ENCODE peak calls at places on chromosomes 1 and 21, in four cellular contexts. K is heart right ventricle, D is kidney, X is DND-41. V is an unnamed sample.

GRCh38 chr1:201206152-201206551 is 15.5 kb downstream of the IGFN1 start:
- DNase-seq in D (peak; percentile 23), X (no peak), K (no peak), V (no peak)

GRCh38 chr1:32953495-32953894 is 11.1 kb downstream of the RNF19B start:
- DNase-seq in X (no peak), K (no peak), D (no peak), V (no peak)

GRCh38 chr1:10694274-10694632 is 102.2 kb downstream of the CASZ1 start:
- DNase-seq in K (no peak), D (no peak), X (no peak), V (no peak)

GRCh38 chr1:8661185-8662110 is 156.0 kb downstream of the RERE start:
- DNase-seq in D (no peak), X (no peak), K (no peak), V (no peak)

GRCh38 chr1:226691257-226691656 is 47.8 kb downstream of the ITPKB start:
- DNase-seq in X (no peak), K (no peak), D (no peak), V (peak; percentile 67)

GRCh38 chr1:247824023-247824422 is at the start of gene OR14A16:
- DNase-seq in X (no peak), K (no peak), D (no peak), V (no peak)

GRCh38 chr1:9728451-9729295 is 77.1 kb downstream of the PIK3CD start:
- DNase-seq in X (no peak), D (peak; percentile 71), K (no peak), V (peak; percentile 87)

GRCh38 chr21:26835027-26835713 is 10.0 kb downstream of the ADAMTS1 start:
- DNase-seq in X (peak; percentile 32), K (no peak), D (no peak), V (no peak)

GRCh38 chr1:177857285-177857684 is 112.6 kb downstream of the SEC16B start:
- DNase-seq in K (no peak), D (no peak), X (no peak), V (no peak)

GRCh38 chr1:209567788-209568187 is 15.7 kb upstream of the CAMK1G start:
- DNase-seq in X (no peak), D (no peak), K (no peak), V (no peak)

GRCh38 chr1:53413175-53414001 is 45.8 kb upstream of the DMRTB1 start:
- DNase-seq in D (no peak), K (no peak), X (peak; percentile 22), V (peak; percentile 75)

GRCh38 chr1:204326891-204327290 is 32.8 kb downstream of the PLEKHA6 start:
- DNase-seq in D (no peak), K (no peak), X (no peak), V (no peak)

GRCh38 chr1:8409107-8409506 is 91.2 kb downstream of the SLC45A1 start:
- DNase-seq in D (no peak), X (no peak), K (no peak), V (peak; percentile 45)

GRCh38 chr1:201419241-201419640 is 2.3 kb downstream of the TNNI1 start:
- DNase-seq in K (no peak), D (no peak), X (no peak), V (no peak)

GRCh38 chr1:30415171-30415940 is 308.0 kb downstream of the MATN1 start:
- DNase-seq in D (no peak), X (no peak), K (no peak), V (no peak)

GRCh38 chr1:227838181-227838580 is 22.7 kb downstream of the PRSS38 start:
- DNase-seq in X (no peak), D (no peak), K (no peak), V (no peak)

GRCh38 chr1:40634901-40635655 is 30.4 kb downstream of the RIMS3 start:
- DNase-seq in K (no peak), X (no peak), D (no peak), V (no peak)

GRCh38 chr1:52792002-52792401 is 50.6 kb upstream of the ZYG11A start:
- DNase-seq in K (no peak), X (no peak), D (no peak), V (no peak)

GRCh38 chr21:35649186-35649585 is 411.1 kb downstream of the SETD4 start:
- DNase-seq in K (no peak), D (no peak), X (no peak), V (no peak)

GRCh38 chr1:174052621-174053020 is 30.5 kb upstream of the RC3H1 start:
- DNase-seq in D (no peak), K (no peak), X (no peak), V (no peak)

GRCh38 chr1:27598902-27599528 is 4.9 kb downstream of the AHDC1 start:
- DNase-seq in X (peak; percentile 93), D (peak; percentile 88), K (peak; percentile 65), V (peak; percentile 69)

GRCh38 chr21:32867587-32867986 is 96.0 kb upstream of the PAXBP1 start:
- DNase-seq in K (no peak), X (no peak), D (no peak), V (no peak)

GRCh38 chr1:110207831-110208230 is 2.3 kb upstream of the KCNC4 start:
- DNase-seq in X (peak; percentile 85), D (no peak), K (peak; percentile 74), V (peak; percentile 80)

GRCh38 chr1:178344513-178345077 is 152.2 kb downstream of the CLEC20A start:
- DNase-seq in D (no peak), X (no peak), K (no peak), V (no peak)

GRCh38 chr21:35578350-35578782 is 482.0 kb downstream of the SETD4 start:
- DNase-seq in D (no peak), K (no peak), X (no peak), V (no peak)

GRCh38 chr1:228939001-228939691 is 203.9 kb downstream of the RHOU start:
- DNase-seq in X (no peak), D (no peak), K (no peak), V (no peak)

GRCh38 chr21:29640233-29640554 is 299.6 kb downstream of the GRIK1 start:
- DNase-seq in D (no peak), K (no peak), X (no peak), V (no peak)

GRCh38 chr1:26786437-26787380 is 1.0 kb upstream of the PIGV start:
- DNase-seq in X (peak; percentile 80), D (peak; percentile 84), K (peak; percentile 67), V (no peak)

GRCh38 chr1:39902121-39902807 is 547 bp upstream of the MYCL start:
- DNase-seq in X (peak; percentile 33), K (peak; percentile 66), D (peak; percentile 91), V (peak; percentile 31)

GRCh38 chr1:12528021-12528852 is 89.8 kb downstream of the DHRS3 start:
- DNase-seq in K (peak; percentile 54), X (no peak), D (peak; percentile 90), V (no peak)

GRCh38 chr1:10779841-10780240 is 16.6 kb downstream of the CASZ1 start:
- DNase-seq in X (no peak), D (no peak), K (no peak), V (no peak)

GRCh38 chr1:179241716-179242115 is 12.2 kb upstream of the ABL2 start:
- DNase-seq in K (no peak), X (no peak), D (no peak), V (no peak)

GRCh38 chr21:39518055-39518844 is 66.5 kb downstream of the SH3BGR start:
- DNase-seq in X (peak; percentile 62), K (no peak), D (peak; percentile 75), V (peak; percentile 51)

GRCh38 chr1:229262239-229262638 is 8.7 kb upstream of the RAB4A start:
- DNase-seq in K (no peak), X (no peak), D (no peak), V (no peak)

DNA sequence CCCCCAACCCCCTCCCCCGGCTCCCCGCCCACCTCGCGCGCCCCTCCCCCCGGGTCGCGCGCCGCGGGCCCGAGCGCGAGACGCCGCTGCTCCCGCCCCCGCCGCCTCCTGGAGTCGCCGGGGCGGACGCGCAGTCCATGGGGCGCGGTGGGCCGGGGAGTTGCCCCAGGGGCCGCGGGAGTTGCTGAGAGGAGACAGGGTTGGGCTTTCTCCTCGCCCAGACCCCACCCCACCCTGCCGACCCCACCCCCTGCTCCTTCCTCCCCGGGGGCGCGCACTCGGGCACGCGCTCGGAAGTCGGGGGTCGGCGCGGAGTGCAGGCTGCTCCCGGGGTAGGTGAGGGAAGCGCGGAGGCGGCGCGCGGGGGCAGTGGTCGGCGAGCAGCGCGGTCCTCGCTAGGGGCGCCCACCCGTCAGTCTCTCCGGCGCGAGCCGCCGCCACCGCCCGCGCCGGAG is at the start of gene LAMC1:
- DNase-seq in K (peak; percentile 83), D (peak; percentile 93), X (no peak), V (no peak)
- H3K4me1 ChIP-seq in K (peaks cover 33% of the 10 kb centered on the region), D (peaks cover 5% of the 10 kb centered on the region), X (no peaks in the 10 kb centered on the region), V (peaks cover 18% of the 10 kb centered on the region)

GRCh38 chr1:44228218-44228617 is 14.9 kb downstream of the DMAP1 start:
- DNase-seq in K (no peak), D (no peak), X (no peak), V (no peak)
- H3K27ac ChIP-seq in K (no peak overlapping the region), D (no peak overlapping the region), X (no peak overlapping the region), V (no peak overlapping the region)

GRCh38 chr1:172827301-172827700 is 168.4 kb downstream of the FASLG start:
- DNase-seq in K (no peak), D (no peak), X (no peak), V (no peak)
- H3K4me3 ChIP-seq in K (no peak overlapping the region), D (no peak overlapping the region), X (no peak overlapping the region), V (no peak overlapping the region)

GRCh38 chr1:206698011-206698410 is 13.3 kb downstream of the MAPKAPK2 start:
- DNase-seq in X (no peak), D (no peak), K (no peak), V (no peak)
- H3K4me1 ChIP-seq in X (no peaks in the 10 kb centered on the region), D (peaks cover 69% of the 10 kb centered on the region), K (peaks cover 88% of the 10 kb centered on the region), V (peaks cover 8% of the 10 kb centered on the region)

GRCh38 chr1:114342376-114342775 is 168.6 kb downstream of the TRIM33 start:
- DNase-seq in X (peak; percentile 92), D (no peak), K (no peak), V (no peak)
- H3K27ac ChIP-seq in X (peak overlapping the region; percentile 93), D (no peak overlapping the region), K (no peak overlapping the region), V (no peak overlapping the region)

GRCh38 chr1:153973478-153973877 is 4.0 kb downstream of the JTB start:
- DNase-seq in K (no peak), X (no peak), D (no peak), V (no peak)

GRCh38 chr1:153977250-153978240 is at the start of gene JTB:
- DNase-seq in X (peak; percentile 86), D (peak; percentile 96), K (peak; percentile 87), V (peak; percentile 78)

GRCh38 chr1:153973071-153973470 is 4.4 kb downstream of the JTB start:
- DNase-seq in D (no peak), X (no peak), K (no peak), V (no peak)

GRCh38 chr1:153976819-153977249 is 640 bp downstream of the JTB start:
- DNase-seq in D (no peak), K (no peak), X (no peak), V (no peak)

DNA sequence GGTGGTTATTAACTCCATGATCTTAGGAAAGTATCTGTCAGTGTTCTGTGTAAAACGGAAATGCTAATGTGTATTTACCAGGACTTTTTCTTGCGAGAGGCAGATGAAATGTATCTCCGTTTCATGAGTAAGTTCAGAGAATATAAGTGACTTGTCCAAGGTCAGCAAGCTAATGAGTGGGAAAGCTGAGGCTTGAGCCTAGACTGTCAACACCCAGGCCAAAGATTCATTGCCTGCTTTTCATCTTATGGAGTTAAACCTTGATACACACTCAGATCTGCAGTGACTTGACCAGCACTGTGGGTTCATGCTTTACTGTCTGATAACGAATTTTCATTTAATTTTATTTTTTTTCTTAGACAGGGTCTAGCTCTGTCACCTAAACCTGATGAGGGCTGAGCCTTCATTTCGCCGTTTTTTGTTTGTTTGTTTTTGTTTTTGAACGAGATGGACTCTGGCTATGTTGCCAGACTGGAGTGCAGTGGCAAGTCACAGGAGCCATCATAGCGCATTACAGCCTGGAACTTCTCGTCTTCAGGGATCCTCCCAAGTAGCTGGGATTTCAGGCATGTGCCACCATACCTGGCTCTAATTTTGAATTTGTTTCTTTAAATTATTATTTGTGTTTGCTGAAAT is 918 bp upstream of the JTB start:
- DNase-seq in X (no peak), K (no peak), D (no peak), V (no peak)
- H3K4me3 ChIP-seq in X (peak overlapping the region; percentile 53), K (peak overlapping the region; percentile 99), D (peak overlapping the region; percentile 91), V (peak overlapping the region; percentile 94)

V was measured in naive thymus-derived CD4-positive, alpha-beta T cell.